ENCODE peak calls at places on chromosomes 6 and 20, in five cellular contexts. D, W, T, V and C are unnamed samples.

GRCh38 chr6:151001387-151002063 is 136.0 kb downstream of the MTHFD1L start:
- DNase-seq in D (no peak), W (no peak), V (no peak), T (no peak), C (no peak)

GRCh38 chr6:27757307-27757706 is 154.9 kb downstream of the OR2B2 start:
- DNase-seq in W (peak), T (no peak), D (no peak), V (peak), C (no peak)

GRCh38 chr6:166330612-166331011 is 11.7 kb downstream of the SFT2D1 start:
- DNase-seq in V (peak), T (no peak), D (no peak), W (peak), C (no peak)

GRCh38 chr20:35264755-35265154 is 13.2 kb downstream of the MMP24OS start:
- DNase-seq in W (no peak), V (peak), T (no peak), D (no peak), C (no peak)

GRCh38 chr20:40195742-40196141 is 493.3 kb downstream of the MAFB start:
- DNase-seq in W (no peak), T (no peak), D (no peak), V (no peak), C (no peak)

GRCh38 chr20:41531876-41532275 is 86.3 kb downstream of the CHD6 start:
- DNase-seq in V (no peak), D (no peak), W (no peak), T (no peak), C (no peak)

GRCh38 chr6:45663181-45664180 is 285.7 kb upstream of the SUPT3H start:
- DNase-seq in V (no peak), W (peak), D (no peak), T (no peak), C (no peak)

GRCh38 chr20:34703573-34704176 is 469 bp upstream of the TP53INP2 start:
- DNase-seq in D (no peak), T (no peak), V (peak), W (peak), C (no peak)

GRCh38 chr6:154865291-154865690 is 129.8 kb upstream of the TIAM2 start:
- DNase-seq in D (no peak), W (no peak), V (no peak), T (no peak), C (no peak)

GRCh38 chr6:71460933-71461332 is 172.3 kb downstream of the OGFRL1 start:
- DNase-seq in D (no peak), W (no peak), V (peak), T (no peak), C (no peak)

GRCh38 chr20:2879148-2879547 is 5.9 kb downstream of the PTPRA start:
- DNase-seq in D (no peak), T (no peak), V (peak), W (no peak), C (peak)

GRCh38 chr6:17869010-17869752 is 118.3 kb downstream of the KIF13A start:
- DNase-seq in W (no peak), T (peak), D (no peak), V (peak), C (no peak)

GRCh38 chr6:21730533-21730932 is 137.0 kb downstream of the SOX4 start:
- DNase-seq in T (no peak), W (no peak), V (no peak), D (no peak), C (no peak)

GRCh38 chr6:42342011-42342553 is 109.6 kb downstream of the TRERF1 start:
- DNase-seq in T (no peak), D (no peak), V (no peak), W (no peak), C (no peak)

GRCh38 chr6:72849346-72849745 is 227.5 kb downstream of the KCNQ5 start:
- DNase-seq in T (no peak), V (no peak), D (no peak), W (no peak), C (no peak)

GRCh38 chr6:69027861-69028260 is 392.8 kb downstream of the ADGRB3 start:
- DNase-seq in W (no peak), D (no peak), V (no peak), T (no peak), C (no peak)

GRCh38 chr6:70111737-70112136 is 191.1 kb downstream of the COL9A1 start:
- DNase-seq in V (no peak), D (no peak), T (no peak), W (no peak), C (no peak)

GRCh38 chr20:64219202-64219601 is 36.3 kb upstream of the PCMTD2 start:
- DNase-seq in D (no peak), W (no peak), T (no peak), V (peak), C (no peak)

GRCh38 chr6:4941782-4942672 is 61.8 kb downstream of the RPP40 start:
- DNase-seq in D (peak), V (peak), T (peak), W (no peak), C (peak)

GRCh38 chr20:11551491-11551890 is 366.2 kb upstream of the BTBD3 start:
- DNase-seq in T (no peak), D (no peak), V (no peak), W (no peak), C (no peak)

GRCh38 chr6:22614541-22614940 is 45.2 kb downstream of the HDGFL1 start:
- DNase-seq in V (no peak), D (no peak), W (no peak), T (no peak), C (no peak)

GRCh38 chr6:62338477-62338876 is 52.5 kb upstream of the KHDRBS2 start:
- DNase-seq in T (no peak), V (no peak), W (no peak), D (no peak), C (no peak)

GRCh38 chr6:45478235-45478634 is 100.5 kb upstream of the SUPT3H start:
- DNase-seq in V (peak), D (no peak), T (peak), W (no peak), C (peak)

GRCh38 chr6:30615219-30615957 is 1.7 kb downstream of the PPP1R10 start:
- DNase-seq in V (peak), D (no peak), W (peak), T (peak), C (no peak)

GRCh38 chr6:36131517-36132220 is 1.4 kb downstream of the MAPK13 start:
- DNase-seq in W (peak), V (peak), T (no peak), D (peak), C (peak)

GRCh38 chr20:31860431-31861345 is 9.6 kb downstream of the DUSP15 start:
- DNase-seq in V (peak), D (no peak), W (peak), T (no peak), C (peak)

GRCh38 chr6:125748534-125749111 is 809 bp upstream of the HEY2 start:
- DNase-seq in V (peak), D (no peak), T (no peak), W (no peak), C (peak)

GRCh38 chr6:43376551-43376981 is 7.1 kb upstream of the ZNF318 start:
- DNase-seq in T (peak), D (no peak), W (no peak), V (peak), C (no peak)

GRCh38 chr6:107690864-107691661 is 133.1 kb downstream of the SCML4 start:
- DNase-seq in V (no peak), W (no peak), T (no peak), D (no peak), C (no peak)

GRCh38 chr6:149563203-149563927 is 2.8 kb upstream of the GINM1 start:
- DNase-seq in V (peak), T (peak), W (no peak), D (no peak), C (peak)